ENCODE peak calls at places on chromosomes 5 and 9, in five cellular contexts. F, I, U, A and W are unnamed samples.

GRCh38 chr9:124491049-124491975 is 15.9 kb downstream of the NR5A1 start:
- DNase-seq in I (no peak), U (no peak), F (no peak), A (no peak), W (no peak)

GRCh38 chr9:15725953-15726352 is 173.1 kb downstream of the CCDC171 start:
- DNase-seq in F (peak), I (no peak), A (no peak), U (no peak), W (no peak)

GRCh38 chr5:95725937-95726810 is 5.0 kb upstream of the RHOBTB3 start:
- DNase-seq in A (no peak), F (peak), U (no peak), I (no peak), W (no peak)

GRCh38 chr5:15694694-15695093 is 194.7 kb downstream of the FBXL7 start:
- DNase-seq in A (peak), I (no peak), F (peak), U (no peak), W (no peak)

GRCh38 chr5:141773779-141774531 is 91.9 kb upstream of the ARAP3 start:
- DNase-seq in F (no peak), I (no peak), U (no peak), A (no peak), W (no peak)

GRCh38 chr9:125889524-125890473 is 142.6 kb downstream of the PBX3 start:
- DNase-seq in U (no peak), A (no peak), I (peak), F (peak), W (peak)

GRCh38 chr5:124451721-124452383 is 294.6 kb downstream of the ZNF608 start:
- DNase-seq in I (no peak), U (no peak), F (no peak), A (no peak), W (no peak)

GRCh38 chr5:134530375-134531077 is 5.1 kb downstream of the JADE2 start:
- DNase-seq in F (peak), I (no peak), U (no peak), A (no peak), W (no peak)

GRCh38 chr5:75756991-75757390 is 39.8 kb upstream of the POC5 start:
- DNase-seq in I (no peak), F (peak), A (no peak), U (no peak), W (no peak)

GRCh38 chr5:531101-531748 is 7.0 kb upstream of the SLC9A3 start:
- DNase-seq in U (no peak), A (no peak), F (no peak), I (no peak), W (peak)

GRCh38 chr9:71589612-71590011 is 178.7 kb downstream of the CEMIP2 start:
- DNase-seq in U (no peak), A (no peak), F (no peak), I (no peak), W (no peak)

GRCh38 chr9:68625559-68625958 is 79.5 kb upstream of the PIP5K1B start:
- DNase-seq in F (no peak), I (no peak), U (no peak), A (no peak), W (no peak)

GRCh38 chr5:140038373-140038957 is 4.6 kb downstream of the NRG2 start:
- DNase-seq in A (peak), F (peak), U (no peak), I (no peak), W (no peak)

GRCh38 chr9:87167616-87168015 is 220.3 kb upstream of the GAS1 start:
- DNase-seq in I (no peak), F (peak), U (no peak), A (peak), W (no peak)

GRCh38 chr9:124899845-124900244 is 37.9 kb downstream of the ARPC5L start:
- DNase-seq in I (no peak), F (no peak), A (no peak), U (no peak), W (no peak)

GRCh38 chr5:90968319-90968718 is 409.7 kb downstream of the ADGRV1 start:
- DNase-seq in F (no peak), U (no peak), I (no peak), A (no peak), W (no peak)

GRCh38 chr9:28951945-28952344 is 1378.7 kb upstream of the C9orf72 start:
- DNase-seq in F (peak), A (no peak), U (no peak), I (no peak), W (no peak)

GRCh38 chr5:109961755-109962154 is 272.0 kb downstream of the MAN2A1 start:
- DNase-seq in F (no peak), I (no peak), A (no peak), U (no peak), W (no peak)

GRCh38 chr5:79694652-79695051 is 5.0 kb downstream of the CMYA5 start:
- DNase-seq in I (no peak), A (no peak), U (no peak), F (no peak), W (no peak)

DNA sequence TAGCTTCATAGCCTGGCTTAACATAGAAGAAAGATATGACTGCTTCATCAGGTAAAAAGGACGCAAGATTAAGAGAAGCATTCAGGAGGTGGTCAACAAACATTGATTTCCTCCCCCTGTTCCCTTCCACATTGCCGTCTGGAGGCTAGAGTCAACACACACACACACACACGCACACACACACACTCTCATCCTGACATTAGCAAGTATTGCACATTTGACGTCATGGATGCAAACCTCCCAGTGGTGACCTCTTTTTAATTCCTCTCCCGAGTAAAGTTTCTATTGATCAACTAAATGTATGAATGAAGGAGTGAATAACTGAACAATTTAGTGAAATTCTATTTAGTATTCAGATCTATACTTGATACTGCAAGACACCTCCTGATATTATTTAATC is 332.8 kb downstream of the ELAVL2 start:
- DNase-seq in A (no peak), F (no peak), I (no peak), U (no peak), W (no peak)
- TF ChIP-seq CTCF in A (no peak), F (no peak), I (no peak), U (no peak), W (no peak)

DNA sequence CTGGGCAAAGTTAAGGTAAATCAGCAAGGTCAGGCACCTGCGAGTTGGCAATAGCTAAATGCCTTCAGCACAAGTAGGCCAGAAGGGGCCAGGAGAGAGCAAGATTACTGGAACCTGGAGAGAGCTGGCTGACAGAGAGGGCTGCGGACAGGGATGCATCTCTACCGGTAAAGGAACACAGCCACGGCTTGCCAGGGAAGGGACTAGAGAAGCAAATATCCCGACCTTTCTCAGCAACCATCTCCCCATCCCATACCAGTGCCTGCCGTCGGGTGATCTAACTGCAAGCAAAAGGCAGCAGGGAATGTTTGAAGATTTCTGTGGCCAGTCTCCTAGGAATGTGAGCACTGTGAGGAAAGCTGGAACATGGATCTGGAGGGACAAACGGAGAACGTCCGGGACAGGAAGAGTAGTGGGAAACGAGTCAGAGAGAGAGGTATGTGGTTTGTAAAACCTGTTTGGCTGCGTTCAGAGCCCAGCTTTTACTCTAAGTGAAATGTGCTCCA is 15.9 kb upstream of the ABLIM3 start:
- DNase-seq in F (no peak), I (no peak), U (no peak), A (no peak), W (no peak)
- TF ChIP-seq CTCF in F (peak), I (peak), U (no peak), A (peak), W (no peak)

GRCh38 chr5:93088997-93089396 is 492.0 kb downstream of the NR2F1-AS1 start:
- DNase-seq in I (no peak), A (no peak), F (no peak), U (no peak), W (no peak)

GRCh38 chr5:93096561-93096960 is 484.5 kb downstream of the NR2F1-AS1 start:
- DNase-seq in F (no peak), A (no peak), I (no peak), U (no peak), W (no peak)

GRCh38 chr5:93090698-93091097 is 490.3 kb downstream of the NR2F1-AS1 start:
- DNase-seq in A (no peak), F (no peak), I (no peak), U (no peak), W (no peak)

GRCh38 chr5:93088566-93088965 is 492.5 kb downstream of the NR2F1-AS1 start:
- DNase-seq in I (no peak), U (no peak), A (no peak), F (no peak), W (no peak)

GRCh38 chr5:93092349-93093105 is 488.5 kb downstream of the NR2F1-AS1 start:
- DNase-seq in A (peak), I (no peak), U (no peak), F (peak), W (no peak)
- TF ChIP-seq CTCF in A (peak), I (no peak), U (no peak), F (peak), W (peak)

GRCh38 chr9:35710818-35711500 is 21.0 kb downstream of the TLN1 start:
- DNase-seq in F (no peak), U (no peak), A (no peak), I (no peak), W (no peak)

GRCh38 chr9:35714123-35714522 is 17.9 kb downstream of the TLN1 start:
- DNase-seq in I (no peak), F (no peak), A (no peak), U (no peak), W (no peak)

GRCh38 chr9:35712762-35713400 is 19.1 kb downstream of the TLN1 start:
- DNase-seq in U (no peak), A (no peak), F (no peak), I (no peak), W (no peak)

GRCh38 chr9:35713578-35713977 is 18.4 kb downstream of the TLN1 start:
- DNase-seq in F (no peak), I (no peak), A (no peak), U (no peak), W (no peak)

GRCh38 chr9:35711501-35712428 is 20.2 kb downstream of the TLN1 start:
- DNase-seq in F (no peak), I (no peak), U (no peak), A (no peak), W (no peak)
- TF ChIP-seq CTCF in F (no peak), I (no peak), U (no peak), A (no peak), W (no peak)

GRCh38 chr5:162870966-162871365 is 566.4 kb upstream of the CCNG1 start:
- DNase-seq in U (no peak), F (no peak), I (no peak), A (no peak), W (no peak)
- TF ChIP-seq CTCF in U (no peak), F (no peak), I (no peak), A (no peak), W (no peak)

GRCh38 chr9:137030006-137030405 is 1.9 kb downstream of the FUT7 start:
- DNase-seq in I (no peak), F (no peak), U (no peak), A (no peak), W (no peak)

GRCh38 chr9:137028281-137029057 is 432 bp upstream of the ABCA2 start:
- DNase-seq in F (peak), A (peak), I (peak), U (no peak), W (peak)

GRCh38 chr9:137028013-137028280 is at the start of gene ABCA2:
- DNase-seq in F (no peak), I (no peak), U (no peak), A (no peak), W (no peak)

GRCh38 chr9:137030528-137030927 is 1.4 kb downstream of the FUT7 start:
- DNase-seq in U (peak), I (no peak), A (no peak), F (no peak), W (peak)

GRCh38 chr9:137029058-137029922 is 1.3 kb upstream of the ABCA2 start:
- DNase-seq in I (peak), A (peak), F (peak), U (no peak), W (peak)
- TF ChIP-seq CTCF in I (peak), A (peak), F (peak), U (peak), W (peak)

DNA sequence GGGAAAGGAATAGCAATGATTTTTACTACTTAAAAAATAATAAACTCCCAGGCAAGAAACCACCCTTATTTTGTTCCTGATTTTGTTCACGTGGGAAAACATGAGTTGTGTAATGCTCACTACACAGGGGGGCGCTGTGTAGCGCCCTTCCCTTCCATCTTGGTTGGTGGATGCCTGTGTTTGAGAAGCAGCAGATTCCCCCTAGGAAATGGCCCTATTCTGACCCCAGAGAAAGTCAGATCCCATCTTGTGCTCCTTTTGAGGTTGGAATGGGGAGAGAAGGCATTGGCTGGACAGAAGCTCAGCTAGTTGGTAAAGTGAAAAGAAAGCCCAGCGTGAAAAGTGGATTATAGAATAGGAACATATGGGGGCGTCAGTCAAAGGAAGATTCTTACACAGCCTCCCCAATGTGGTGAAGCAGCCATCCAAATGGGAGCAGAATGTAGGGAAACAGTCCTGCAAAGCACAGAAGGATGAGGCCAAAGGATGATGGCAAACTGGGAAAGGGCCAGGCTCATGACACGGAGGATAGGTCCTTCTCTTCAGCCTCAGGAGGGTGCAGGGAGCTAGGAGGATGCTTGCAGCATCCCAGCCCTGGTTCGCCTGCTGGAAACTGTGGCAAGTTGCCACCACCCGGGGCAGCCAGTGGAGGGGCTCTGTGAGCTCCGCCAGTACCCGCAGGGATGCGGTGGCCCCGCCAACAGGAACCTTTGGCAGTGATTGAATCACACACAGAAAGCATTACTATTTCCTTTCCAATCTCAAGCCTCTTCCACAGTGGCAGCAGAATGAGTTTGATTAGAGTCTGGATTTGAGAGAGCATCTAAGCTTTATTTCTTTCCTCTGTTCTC is 314.2 kb upstream of the DAP start:
- DNase-seq in U (no peak), A (no peak), I (no peak), F (no peak), W (no peak)
- TF ChIP-seq CTCF in U (peak), A (peak), I (peak), F (no peak), W (no peak)

DNA sequence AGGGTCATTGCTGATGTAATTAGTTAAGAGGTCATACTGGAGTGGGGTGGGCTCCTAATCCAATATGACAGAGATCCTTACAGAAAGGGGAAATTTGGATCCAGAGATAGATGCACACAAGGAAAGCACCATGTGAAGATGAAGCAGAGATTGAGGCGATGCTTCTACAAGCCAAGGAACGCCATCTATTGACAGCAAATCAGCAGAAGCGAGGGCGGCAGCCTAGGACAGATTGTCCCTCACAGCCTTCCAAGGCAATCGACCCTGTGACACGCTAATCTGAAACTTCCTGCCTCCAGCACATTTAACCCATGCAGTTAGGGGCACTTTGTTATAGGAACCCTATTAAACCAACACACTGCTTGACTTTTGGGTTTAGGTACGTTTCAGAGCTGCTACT is 285.1 kb upstream of the DAP start:
- DNase-seq in I (no peak), F (peak), U (no peak), A (no peak), W (no peak)
- TF ChIP-seq CTCF in I (no peak), F (peak), U (no peak), A (no peak), W (no peak)

GRCh38 chr5:121630402-121630801 is 221.3 kb upstream of the FTMT start:
- DNase-seq in U (no peak), A (no peak), I (no peak), F (peak), W (no peak)
- TF ChIP-seq CTCF in U (no peak), A (no peak), I (no peak), F (peak), W (peak)

DNA sequence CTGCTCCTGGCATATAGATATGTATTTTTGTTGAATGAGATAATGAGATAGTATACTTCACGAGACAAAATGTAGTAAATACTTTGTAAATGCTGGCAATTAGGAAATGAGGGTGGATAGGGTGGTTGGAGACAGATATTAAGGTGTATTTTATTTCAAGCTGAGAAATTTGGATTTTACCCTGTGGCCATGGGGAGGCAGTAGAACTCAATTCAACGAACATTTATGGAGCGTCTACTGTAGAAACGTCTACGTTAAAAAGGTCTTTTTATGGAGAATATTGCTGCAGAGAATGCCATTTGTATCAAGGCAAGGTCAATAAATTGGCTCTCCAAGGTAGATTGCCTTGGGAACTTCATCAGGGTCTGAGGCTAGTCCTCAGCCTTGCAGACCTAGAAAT is 21.5 kb upstream of the RALGPS1 start:
- DNase-seq in A (no peak), F (no peak), U (no peak), I (no peak), W (no peak)
- TF ChIP-seq CTCF in A (peak), F (no peak), U (no peak), I (peak), W (peak)